ENCODE peak calls at places on chromosomes 1 and 21, in nine cellular contexts. F is NCI-H510A; P is activated gamma-delta T cell; B is cardiac fibroblast; R is fibroblast of mammary gland; K is stimulated activated CD4-positive, alpha-beta T cell treated with anti-CD3 and anti-CD28 coated beads, Interleukin-4, amount 100 ng/mL, for 24 hours; Z is astrocyte of the hippocampus; M is stimulated activated CD8-positive, alpha-beta memory T cell treated with anti-CD3 and anti-CD28 coated beads, Interleukin-2, amount 100 ng/mL, for 48 hours; G is H54. J is an unnamed sample.
A peak's percentile ranks its signal among the peaks of the same experiment; 100 is the strongest.

GRCh38 chr1:67850611-67851075 is 17.4 kb upstream of the GNG12 start:
- DNase-seq in P (no peak), R (peak; percentile 95), Z (peak; percentile 90), K (no peak), F (no peak), M (no peak), B (peak; percentile 90), G (peak; percentile 48), J (no peak)

GRCh38 chr1:109768335-109768650 is 4.6 kb upstream of the EPS8L3 start:
- DNase-seq in F (no peak), G (no peak), B (no peak), R (no peak), K (no peak), Z (no peak), P (no peak), M (no peak), J (no peak)

GRCh38 chr1:153552335-153552734 is 3.3 kb upstream of the S100A3 start:
- DNase-seq in P (no peak), G (no peak), R (no peak), Z (no peak), K (no peak), B (no peak), F (no peak), M (no peak), J (no peak)

GRCh38 chr21:16608209-16608830 is 878.5 kb downstream of the USP25 start:
- DNase-seq in Z (no peak), P (no peak), F (no peak), G (no peak), R (peak; percentile 17), K (no peak), B (peak; percentile 15), M (no peak), J (peak; percentile 38)

GRCh38 chr21:42308914-42309752 is 6.1 kb downstream of the TFF3 start:
- DNase-seq in F (no peak), B (no peak), G (no peak), M (no peak), R (no peak), K (no peak), P (no peak), Z (no peak), J (no peak)

GRCh38 chr1:25232866-25233784 is 823 bp upstream of the SYF2 start:
- DNase-seq in B (peak; percentile 92), R (peak; percentile 93), F (peak; percentile 50), G (peak; percentile 42), Z (peak; percentile 85), P (no peak), M (peak; percentile 40), K (peak; percentile 68), J (peak; percentile 82)

GRCh38 chr1:220527279-220528048 is 472 bp upstream of the MARK1 start:
- DNase-seq in R (no peak), K (no peak), P (no peak), G (no peak), F (no peak), B (no peak), M (no peak), Z (peak; percentile 48), J (peak; percentile 38)

GRCh38 chr1:41840592-41841246 is 78.0 kb downstream of the HIVEP3 start:
- DNase-seq in K (no peak), F (no peak), R (no peak), P (no peak), B (no peak), M (no peak), Z (peak; percentile 42), G (peak; percentile 55), J (no peak)

GRCh38 chr1:91311672-91312071 is 93.0 kb downstream of the HFM1 start:
- DNase-seq in R (no peak), F (no peak), P (no peak), B (no peak), K (no peak), G (no peak), Z (no peak), M (no peak), J (no peak)

GRCh38 chr1:8374812-8375211 is 56.9 kb downstream of the SLC45A1 start:
- DNase-seq in F (peak; percentile 84), P (no peak), M (no peak), Z (peak; percentile 28), B (peak; percentile 65), K (peak; percentile 45), R (peak; percentile 67), G (no peak), J (peak; percentile 55)

GRCh38 chr21:33075128-33075527 is 5.2 kb downstream of the OLIG1 start:
- DNase-seq in M (no peak), F (no peak), P (no peak), R (no peak), B (no peak), K (no peak), Z (peak; percentile 79), G (no peak), J (peak; percentile 85)

GRCh38 chr1:107138166-107138565 is 2.7 kb upstream of the NTNG1 start:
- DNase-seq in Z (no peak), F (no peak), M (no peak), R (no peak), P (no peak), G (no peak), B (no peak), K (no peak), J (no peak)

GRCh38 chr1:185016880-185017279 is 28.5 kb upstream of the RNF2 start:
- DNase-seq in M (no peak), Z (no peak), B (peak; percentile 7), P (no peak), G (no peak), K (no peak), R (peak; percentile 63), F (no peak), J (no peak)

GRCh38 chr1:204866051-204866596 is 4.5 kb upstream of the NFASC start:
- DNase-seq in G (no peak), Z (no peak), K (no peak), B (no peak), F (no peak), M (no peak), P (no peak), R (no peak), J (no peak)

GRCh38 chr1:225813250-225813964 is 3.5 kb downstream of the EPHX1 start:
- DNase-seq in F (peak; percentile 75), P (no peak), G (peak; percentile 44), R (peak; percentile 79), B (peak; percentile 76), Z (no peak), K (no peak), M (no peak), J (peak; percentile 37)

GRCh38 chr1:248858096-248858890 is 592 bp downstream of the ZNF692 start:
- DNase-seq in M (no peak), P (no peak), K (peak; percentile 31), F (peak; percentile 43), G (no peak), B (peak; percentile 68), R (peak; percentile 54), Z (peak; percentile 80), J (peak; percentile 88)

GRCh38 chr1:53311909-53312305 is 16.0 kb downstream of the LRP8 start:
- DNase-seq in F (no peak), B (no peak), K (no peak), R (no peak), G (no peak), M (no peak), P (no peak), Z (no peak), J (no peak)

GRCh38 chr1:7334475-7335035 is 436.5 kb upstream of the VAMP3 start:
- DNase-seq in B (peak; percentile 4), M (no peak), F (peak; percentile 90), P (no peak), R (peak; percentile 27), G (no peak), Z (peak; percentile 49), K (no peak), J (no peak)

GRCh38 chr1:167862432-167863076 is 51.4 kb downstream of the ADCY10 start:
- DNase-seq in G (no peak), Z (no peak), R (peak; percentile 54), B (no peak), K (no peak), P (no peak), F (no peak), M (no peak), J (no peak)

GRCh38 chr1:223776075-223776814 is 63.9 kb downstream of the CAPN2 start:
- DNase-seq in R (peak; percentile 88), P (no peak), F (no peak), Z (peak; percentile 79), K (peak; percentile 51), B (peak; percentile 75), M (peak; percentile 22), G (peak; percentile 57), J (no peak)

GRCh38 chr1:230408971-230409370 is 17.2 kb downstream of the PGBD5 start:
- DNase-seq in F (no peak), B (no peak), P (no peak), K (no peak), Z (no peak), G (no peak), R (no peak), M (no peak), J (no peak)

GRCh38 chr1:192706936-192707335 is 71.0 kb downstream of the RGS13 start:
- DNase-seq in R (no peak), P (no peak), M (no peak), Z (peak; percentile 57), K (no peak), B (no peak), G (no peak), F (no peak), J (no peak)

GRCh38 chr1:111164151-111164550 is 24.1 kb downstream of the CEPT1 start:
- DNase-seq in Z (no peak), F (no peak), G (no peak), P (no peak), K (no peak), R (no peak), B (no peak), M (no peak), J (no peak)

GRCh38 chr1:174258148-174258550 is 98.8 kb downstream of the RABGAP1L start:
- DNase-seq in P (no peak), Z (peak; percentile 63), K (peak; percentile 56), R (peak; percentile 53), G (no peak), F (no peak), M (peak; percentile 2), B (peak; percentile 63), J (peak; percentile 62)

GRCh38 chr1:44730741-44731512 is at the start of gene RNU5D-1:
- DNase-seq in P (no peak), K (peak; percentile 97), G (peak; percentile 75), B (peak; percentile 97), R (peak; percentile 97), M (peak; percentile 92), Z (peak; percentile 97), F (peak; percentile 84), J (peak; percentile 94)

GRCh38 chr1:2143814-2144500 is 50.6 kb downstream of the FAAP20 start:
- DNase-seq in P (no peak), K (no peak), B (no peak), F (no peak), R (no peak), M (no peak), G (no peak), Z (no peak), J (no peak)

GRCh38 chr1:1001631-1002300 is 1.9 kb upstream of the HES4 start:
- DNase-seq in Z (peak; percentile 91), P (peak; percentile 46), B (peak; percentile 75), F (peak; percentile 66), G (peak; percentile 89), M (peak; percentile 64), R (peak; percentile 33), K (peak; percentile 70), J (peak; percentile 84)

GRCh38 chr1:240650877-240651276 is 38.9 kb upstream of the GREM2 start:
- DNase-seq in F (no peak), Z (no peak), K (no peak), M (no peak), G (no peak), P (no peak), R (no peak), B (no peak), J (no peak)

GRCh38 chr1:190067592-190067991 is 410.1 kb downstream of the BRINP3 start:
- DNase-seq in F (no peak), Z (peak; percentile 41), M (no peak), B (peak; percentile 3), G (peak; percentile 6), P (no peak), R (no peak), K (no peak), J (no peak)

GRCh38 chr1:53104289-53104913 is 38.0 kb downstream of the SLC1A7 start:
- DNase-seq in R (no peak), Z (no peak), B (peak; percentile 86), F (no peak), P (no peak), G (no peak), M (no peak), K (no peak), J (peak; percentile 76)

GRCh38 chr1:58779837-58780585 is 3.8 kb downstream of the JUN start:
- DNase-seq in G (no peak), M (no peak), F (peak; percentile 83), P (no peak), B (peak; percentile 85), R (peak; percentile 81), K (no peak), Z (peak; percentile 85), J (no peak)

J was measured in neural progenitor cell.